ENCODE peak calls at places on chromosomes 6 and 20, in nine cellular contexts. Z is activated naive CD8-positive, alpha-beta T cell treated with anti-CD3 and anti-CD28 coated beads for 36 hours; B is mucosa of descending colon; U is left cardiac atrium; E is CD8-positive, alpha-beta memory T cell; M is heart left ventricle; A is RPMI7951; N is activated gamma-delta T cell treated with Interleukin-2 at 50 U/mL for 16 hours; R is stimulated activated CD8-positive, alpha-beta memory T cell treated with anti-CD3 and anti-CD28 coated beads, Interleukin-2, amount 100 ng/mL, for 1 hour. H is an unnamed sample.

GRCh38 chr6:31575335-31575901 is at the start of gene TNF:
- DNase-seq in Z (peak), B (peak), U (peak), E (peak), M (peak), A (peak), N (peak), R (peak), H (peak)

GRCh38 chr6:32983493-32983848 is 15.1 kb downstream of the BRD2 start:
- DNase-seq in Z (no peak), B (no peak), U (no peak), E (no peak), M (no peak), A (no peak), N (no peak), R (no peak), H (no peak)

GRCh38 chr6:107030151-107030550 is 2.2 kb downstream of the MTRES1 start:
- DNase-seq in Z (no peak), B (no peak), U (no peak), E (no peak), M (no peak), A (no peak), N (no peak), R (no peak), H (no peak)

GRCh38 chr6:17349437-17349836 is 44.0 kb upstream of the CAP2 start:
- DNase-seq in Z (no peak), B (no peak), U (no peak), E (no peak), M (no peak), A (peak), N (no peak), R (no peak), H (no peak)

GRCh38 chr6:96394727-96395126 is 126.9 kb upstream of the UFL1 start:
- DNase-seq in Z (no peak), B (no peak), U (no peak), E (no peak), M (no peak), A (no peak), N (no peak), R (no peak), H (no peak)

GRCh38 chr6:31582230-31582601 is at the start of gene LTB:
- DNase-seq in Z (peak), B (peak), U (peak), E (peak), M (no peak), A (no peak), N (peak), R (peak), H (no peak)

GRCh38 chr20:46202758-46203509 is 84.8 kb downstream of the CD40 start:
- DNase-seq in Z (no peak), B (no peak), U (peak), E (no peak), M (no peak), A (no peak), N (no peak), R (no peak), H (peak)

GRCh38 chr20:2149507-2149906 is 47.9 kb downstream of the STK35 start:
- DNase-seq in Z (no peak), B (no peak), U (no peak), E (no peak), M (no peak), A (no peak), N (no peak), R (no peak), H (no peak)

GRCh38 chr6:33205172-33206026 is 944 bp downstream of the HSD17B8 start:
- DNase-seq in Z (peak), B (no peak), U (no peak), E (peak), M (no peak), A (peak), N (no peak), R (no peak), H (no peak)

GRCh38 chr6:90989763-90990162 is 402.9 kb upstream of the MAP3K7 start:
- DNase-seq in Z (no peak), B (no peak), U (no peak), E (no peak), M (no peak), A (no peak), N (no peak), R (no peak), H (no peak)

GRCh38 chr6:114055319-114055718 is 84.4 kb upstream of the HDAC2 start:
- DNase-seq in Z (no peak), B (no peak), U (no peak), E (no peak), M (no peak), A (no peak), N (no peak), R (no peak), H (no peak)

H was measured in left ventricle myocardium superior.